ENCODE peak calls at places on chromosomes 3 and 15, in ten cellular contexts. One of them, this sample, is unnamed.

GRCh38 chr3:194518652-194519051 is 31.9 kb upstream of the ATP13A3 start:
- DNase-seq in astrocyte of the spinal cord: peak
- DNase-seq in Calu3: no peak
- DNase-seq in cardiac fibroblast: peak
- DNase-seq in H9: no peak
- DNase-seq in nephron progenitor cell: no peak
- DNase-seq in left ventricle myocardium inferior: no peak
- DNase-seq in progenitor cell of endocrine pancreas: no peak
- DNase-seq in tibial nerve: no peak
- DNase-seq in pancreas: no peak
- DNase-seq in this sample: no peak

GRCh38 chr15:58549013-58549779 is 117.4 kb downstream of the LIPC start:
- DNase-seq in astrocyte of the spinal cord: no peak
- DNase-seq in Calu3: no peak
- DNase-seq in cardiac fibroblast: no peak
- DNase-seq in H9: no peak
- DNase-seq in nephron progenitor cell: no peak
- DNase-seq in left ventricle myocardium inferior: no peak
- DNase-seq in progenitor cell of endocrine pancreas: no peak
- DNase-seq in tibial nerve: no peak
- DNase-seq in pancreas: no peak
- DNase-seq in this sample: peak

GRCh38 chr3:124628865-124629264 is 101.4 kb upstream of the UMPS start:
- DNase-seq in astrocyte of the spinal cord: no peak
- DNase-seq in Calu3: no peak
- DNase-seq in cardiac fibroblast: no peak
- DNase-seq in H9: no peak
- DNase-seq in nephron progenitor cell: no peak
- DNase-seq in left ventricle myocardium inferior: no peak
- DNase-seq in progenitor cell of endocrine pancreas: no peak
- DNase-seq in tibial nerve: no peak
- DNase-seq in pancreas: no peak
- DNase-seq in this sample: no peak

GRCh38 chr15:75454471-75455418 is 3.3 kb upstream of the SIN3A start:
- DNase-seq in astrocyte of the spinal cord: peak
- DNase-seq in Calu3: peak
- DNase-seq in cardiac fibroblast: no peak
- DNase-seq in H9: peak
- DNase-seq in nephron progenitor cell: peak
- DNase-seq in left ventricle myocardium inferior: no peak
- DNase-seq in progenitor cell of endocrine pancreas: peak
- DNase-seq in tibial nerve: peak
- DNase-seq in pancreas: peak
- DNase-seq in this sample: peak

GRCh38 chr15:97027772-97028171 is 697.3 kb downstream of the NR2F2 start:
- DNase-seq in astrocyte of the spinal cord: no peak
- DNase-seq in Calu3: no peak
- DNase-seq in cardiac fibroblast: no peak
- DNase-seq in H9: no peak
- DNase-seq in nephron progenitor cell: no peak
- DNase-seq in left ventricle myocardium inferior: no peak
- DNase-seq in progenitor cell of endocrine pancreas: no peak
- DNase-seq in tibial nerve: no peak
- DNase-seq in pancreas: no peak
- DNase-seq in this sample: no peak

GRCh38 chr15:66876731-66877545 is 174.9 kb downstream of the SMAD6 start:
- DNase-seq in astrocyte of the spinal cord: no peak
- DNase-seq in Calu3: no peak
- DNase-seq in cardiac fibroblast: no peak
- DNase-seq in H9: no peak
- DNase-seq in nephron progenitor cell: no peak
- DNase-seq in left ventricle myocardium inferior: no peak
- DNase-seq in progenitor cell of endocrine pancreas: no peak
- DNase-seq in tibial nerve: no peak
- DNase-seq in pancreas: no peak
- DNase-seq in this sample: peak

GRCh38 chr3:184145120-184145524 is 10.0 kb downstream of the EIF2B5 start:
- DNase-seq in astrocyte of the spinal cord: peak
- DNase-seq in Calu3: peak
- DNase-seq in cardiac fibroblast: peak
- DNase-seq in H9: peak
- DNase-seq in nephron progenitor cell: no peak
- DNase-seq in left ventricle myocardium inferior: peak
- DNase-seq in progenitor cell of endocrine pancreas: no peak
- DNase-seq in tibial nerve: no peak
- DNase-seq in pancreas: peak
- DNase-seq in this sample: no peak

GRCh38 chr15:94266000-94266399 is 34.6 kb downstream of the MCTP2 start:
- DNase-seq in astrocyte of the spinal cord: no peak
- DNase-seq in Calu3: no peak
- DNase-seq in cardiac fibroblast: no peak
- DNase-seq in H9: no peak
- DNase-seq in nephron progenitor cell: no peak
- DNase-seq in left ventricle myocardium inferior: no peak
- DNase-seq in progenitor cell of endocrine pancreas: no peak
- DNase-seq in tibial nerve: no peak
- DNase-seq in pancreas: no peak
- DNase-seq in this sample: no peak

GRCh38 chr3:58034738-58035511 is 26.7 kb downstream of the FLNB start:
- DNase-seq in astrocyte of the spinal cord: no peak
- DNase-seq in Calu3: no peak
- DNase-seq in cardiac fibroblast: no peak
- DNase-seq in H9: peak
- DNase-seq in nephron progenitor cell: no peak
- DNase-seq in left ventricle myocardium inferior: no peak
- DNase-seq in progenitor cell of endocrine pancreas: no peak
- DNase-seq in tibial nerve: no peak
- DNase-seq in pancreas: no peak
- DNase-seq in this sample: no peak

GRCh38 chr15:99328673-99329072 is 77.4 kb downstream of the LRRC28 start:
- DNase-seq in astrocyte of the spinal cord: no peak
- DNase-seq in Calu3: no peak
- DNase-seq in cardiac fibroblast: no peak
- DNase-seq in H9: no peak
- DNase-seq in nephron progenitor cell: no peak
- DNase-seq in left ventricle myocardium inferior: no peak
- DNase-seq in progenitor cell of endocrine pancreas: no peak
- DNase-seq in tibial nerve: no peak
- DNase-seq in pancreas: no peak
- DNase-seq in this sample: no peak

GRCh38 chr3:107421170-107421792 is 44.0 kb downstream of the CCDC54 start:
- DNase-seq in astrocyte of the spinal cord: peak
- DNase-seq in Calu3: peak
- DNase-seq in cardiac fibroblast: peak
- DNase-seq in H9: no peak
- DNase-seq in nephron progenitor cell: peak
- DNase-seq in left ventricle myocardium inferior: no peak
- DNase-seq in progenitor cell of endocrine pancreas: no peak
- DNase-seq in tibial nerve: no peak
- DNase-seq in pancreas: no peak
- DNase-seq in this sample: no peak

GRCh38 chr15:101250931-101251829 is 668 bp downstream of the CHSY1 start:
- DNase-seq in astrocyte of the spinal cord: no peak
- DNase-seq in Calu3: peak
- DNase-seq in cardiac fibroblast: peak
- DNase-seq in H9: no peak
- DNase-seq in nephron progenitor cell: peak
- DNase-seq in left ventricle myocardium inferior: no peak
- DNase-seq in progenitor cell of endocrine pancreas: peak
- DNase-seq in tibial nerve: no peak
- DNase-seq in pancreas: peak
- DNase-seq in this sample: peak

GRCh38 chr3:62201438-62202035 is 171.8 kb downstream of the FEZF2 start:
- DNase-seq in astrocyte of the spinal cord: peak
- DNase-seq in Calu3: peak
- DNase-seq in cardiac fibroblast: peak
- DNase-seq in H9: no peak
- DNase-seq in nephron progenitor cell: no peak
- DNase-seq in left ventricle myocardium inferior: no peak
- DNase-seq in progenitor cell of endocrine pancreas: no peak
- DNase-seq in tibial nerve: no peak
- DNase-seq in pancreas: no peak
- DNase-seq in this sample: no peak

GRCh38 chr3:56468184-56469106 is at the start of gene ERC2:
- DNase-seq in astrocyte of the spinal cord: peak
- DNase-seq in Calu3: peak
- DNase-seq in cardiac fibroblast: peak
- DNase-seq in H9: peak
- DNase-seq in nephron progenitor cell: peak
- DNase-seq in left ventricle myocardium inferior: peak
- DNase-seq in progenitor cell of endocrine pancreas: peak
- DNase-seq in tibial nerve: no peak
- DNase-seq in pancreas: peak
- DNase-seq in this sample: peak

GRCh38 chr15:45314960-45315359 is 62.9 kb downstream of the SLC28A2 start:
- DNase-seq in astrocyte of the spinal cord: no peak
- DNase-seq in Calu3: no peak
- DNase-seq in cardiac fibroblast: peak
- DNase-seq in H9: peak
- DNase-seq in nephron progenitor cell: no peak
- DNase-seq in left ventricle myocardium inferior: no peak
- DNase-seq in progenitor cell of endocrine pancreas: no peak
- DNase-seq in tibial nerve: no peak
- DNase-seq in pancreas: peak
- DNase-seq in this sample: no peak

GRCh38 chr3:9852528-9852927 is 8.7 kb upstream of the RPUSD3 start:
- DNase-seq in astrocyte of the spinal cord: no peak
- DNase-seq in Calu3: no peak
- DNase-seq in cardiac fibroblast: no peak
- DNase-seq in H9: peak
- DNase-seq in nephron progenitor cell: no peak
- DNase-seq in left ventricle myocardium inferior: no peak
- DNase-seq in progenitor cell of endocrine pancreas: no peak
- DNase-seq in tibial nerve: no peak
- DNase-seq in pancreas: no peak
- DNase-seq in this sample: no peak

GRCh38 chr3:9846231-9846630 is 2.4 kb upstream of the RPUSD3 start:
- DNase-seq in astrocyte of the spinal cord: no peak
- DNase-seq in Calu3: no peak
- DNase-seq in cardiac fibroblast: no peak
- DNase-seq in H9: peak
- DNase-seq in nephron progenitor cell: peak
- DNase-seq in left ventricle myocardium inferior: no peak
- DNase-seq in progenitor cell of endocrine pancreas: no peak
- DNase-seq in tibial nerve: no peak
- DNase-seq in pancreas: no peak
- DNase-seq in this sample: no peak

GRCh38 chr3:9843715-9844438 is at the start of gene RPUSD3:
- DNase-seq in astrocyte of the spinal cord: peak
- DNase-seq in Calu3: peak
- DNase-seq in cardiac fibroblast: peak
- DNase-seq in H9: peak
- DNase-seq in nephron progenitor cell: peak
- DNase-seq in left ventricle myocardium inferior: peak
- DNase-seq in progenitor cell of endocrine pancreas: peak
- DNase-seq in tibial nerve: peak
- DNase-seq in pancreas: peak
- DNase-seq in this sample: peak

GRCh38 chr3:9841015-9841414 is 2.8 kb downstream of the RPUSD3 start:
- DNase-seq in astrocyte of the spinal cord: no peak
- DNase-seq in Calu3: no peak
- DNase-seq in cardiac fibroblast: no peak
- DNase-seq in H9: no peak
- DNase-seq in nephron progenitor cell: no peak
- DNase-seq in left ventricle myocardium inferior: no peak
- DNase-seq in progenitor cell of endocrine pancreas: no peak
- DNase-seq in tibial nerve: no peak
- DNase-seq in pancreas: no peak
- DNase-seq in this sample: no peak

DNA sequence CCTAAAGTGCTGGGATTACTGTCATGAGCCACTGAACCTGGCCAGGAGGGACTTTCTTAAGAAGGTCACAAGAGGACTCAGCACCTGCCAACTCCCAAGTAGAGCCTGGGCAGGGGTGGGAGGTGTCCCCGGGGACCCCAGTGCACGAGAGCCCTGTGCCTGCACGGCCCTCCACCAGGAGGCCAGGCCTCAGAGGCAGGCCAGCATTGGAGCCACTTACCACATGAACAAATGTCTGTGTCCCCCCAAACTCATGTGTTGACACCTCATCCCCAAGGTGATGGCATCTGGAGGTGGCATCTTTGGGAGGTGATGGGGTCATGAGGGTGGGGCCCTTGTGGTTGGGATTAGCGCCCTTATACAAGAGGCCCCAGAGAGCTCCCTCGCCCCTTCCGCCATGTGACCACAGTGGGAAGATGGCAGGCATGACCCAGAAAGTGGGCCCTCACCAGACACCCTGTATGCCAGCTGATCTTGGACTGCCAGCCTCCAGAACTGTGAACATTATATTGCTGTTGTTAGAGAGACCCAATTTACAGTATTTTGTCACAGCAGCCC is 3.2 kb upstream of the RPUSD3 start:
- DNase-seq in astrocyte of the spinal cord: no peak
- DNase-seq in Calu3: no peak
- DNase-seq in cardiac fibroblast: no peak
- DNase-seq in H9: no peak
- DNase-seq in nephron progenitor cell: no peak
- DNase-seq in left ventricle myocardium inferior: no peak
- DNase-seq in progenitor cell of endocrine pancreas: no peak
- DNase-seq in tibial nerve: no peak
- DNase-seq in pancreas: no peak
- DNase-seq in this sample: no peak
- TF ChIP-seq CTCF in astrocyte of the spinal cord: no peak
- TF ChIP-seq CTCF in Calu3: no peak
- TF ChIP-seq CTCF in cardiac fibroblast: no peak
- TF ChIP-seq CTCF in H9: no peak
- TF ChIP-seq CTCF in nephron progenitor cell: no peak
- TF ChIP-seq CTCF in left ventricle myocardium inferior: no peak
- TF ChIP-seq CTCF in progenitor cell of endocrine pancreas: no peak
- TF ChIP-seq CTCF in tibial nerve: no peak
- TF ChIP-seq CTCF in pancreas: no peak
- TF ChIP-seq CTCF in this sample: no peak

GRCh38 chr3:9800529-9800928 is 7.6 kb downstream of the ARPC4 start:
- DNase-seq in astrocyte of the spinal cord: no peak
- DNase-seq in Calu3: no peak
- DNase-seq in cardiac fibroblast: no peak
- DNase-seq in H9: no peak
- DNase-seq in nephron progenitor cell: no peak
- DNase-seq in left ventricle myocardium inferior: no peak
- DNase-seq in progenitor cell of endocrine pancreas: no peak
- DNase-seq in tibial nerve: no peak
- DNase-seq in pancreas: no peak
- DNase-seq in this sample: no peak
- TF ChIP-seq CTCF in astrocyte of the spinal cord: peak
- TF ChIP-seq CTCF in Calu3: no peak
- TF ChIP-seq CTCF in cardiac fibroblast: peak
- TF ChIP-seq CTCF in H9: peak
- TF ChIP-seq CTCF in nephron progenitor cell: no peak
- TF ChIP-seq CTCF in left ventricle myocardium inferior: peak
- TF ChIP-seq CTCF in progenitor cell of endocrine pancreas: peak
- TF ChIP-seq CTCF in tibial nerve: no peak
- TF ChIP-seq CTCF in pancreas: no peak
- TF ChIP-seq CTCF in this sample: peak

GRCh38 chr3:109553573-109554371 is 216.4 kb upstream of the DPPA4 start:
- DNase-seq in astrocyte of the spinal cord: peak
- DNase-seq in Calu3: no peak
- DNase-seq in cardiac fibroblast: no peak
- DNase-seq in H9: no peak
- DNase-seq in nephron progenitor cell: no peak
- DNase-seq in left ventricle myocardium inferior: no peak
- DNase-seq in progenitor cell of endocrine pancreas: no peak
- DNase-seq in tibial nerve: no peak
- DNase-seq in pancreas: no peak
- DNase-seq in this sample: no peak
- TF ChIP-seq CTCF in astrocyte of the spinal cord: peak
- TF ChIP-seq CTCF in Calu3: no peak
- TF ChIP-seq CTCF in cardiac fibroblast: no peak
- TF ChIP-seq CTCF in H9: peak
- TF ChIP-seq CTCF in nephron progenitor cell: no peak
- TF ChIP-seq CTCF in left ventricle myocardium inferior: no peak
- TF ChIP-seq CTCF in progenitor cell of endocrine pancreas: no peak
- TF ChIP-seq CTCF in tibial nerve: no peak
- TF ChIP-seq CTCF in pancreas: no peak
- TF ChIP-seq CTCF in this sample: no peak

GRCh38 chr3:48465531-48466378 is 19.2 kb downstream of the ATRIP start:
- DNase-seq in astrocyte of the spinal cord: peak
- DNase-seq in Calu3: peak
- DNase-seq in cardiac fibroblast: peak
- DNase-seq in H9: peak
- DNase-seq in nephron progenitor cell: peak
- DNase-seq in left ventricle myocardium inferior: peak
- DNase-seq in progenitor cell of endocrine pancreas: peak
- DNase-seq in tibial nerve: peak
- DNase-seq in pancreas: peak
- DNase-seq in this sample: peak
- TF ChIP-seq CTCF in astrocyte of the spinal cord: peak
- TF ChIP-seq CTCF in Calu3: peak
- TF ChIP-seq CTCF in cardiac fibroblast: peak
- TF ChIP-seq CTCF in H9: peak
- TF ChIP-seq CTCF in nephron progenitor cell: peak
- TF ChIP-seq CTCF in left ventricle myocardium inferior: peak
- TF ChIP-seq CTCF in progenitor cell of endocrine pancreas: peak
- TF ChIP-seq CTCF in tibial nerve: peak
- TF ChIP-seq CTCF in pancreas: no peak
- TF ChIP-seq CTCF in this sample: no peak

This sample was measured in mesothelial cell of epicardium.